ENCODE peak calls at places on chromosomes 5 and 9, in five cellular contexts. J is suprapubic skin; P is NCI-H1105; Y is activated CD4-positive, alpha-beta memory T cell treated with anti-CD3 and anti-CD28 coated beads, Interleukin-2, amount 10 ng/mL, durations not matched to agents 7 days and 5 days; C is AG10803. D is an unnamed sample.

GRCh38 chr9:89037891-89038290 is 46.6 kb downstream of the S1PR3 start:
- DNase-seq in J (no peak), P (no peak), Y (no peak), C (no peak), D (no peak)

GRCh38 chr9:134268308-134268724 is 57.9 kb upstream of the RXRA start:
- DNase-seq in J (no peak), P (no peak), C (no peak), Y (no peak), D (no peak)

GRCh38 chr9:69229367-69229766 is 55.3 kb downstream of the TJP2 start:
- DNase-seq in C (no peak), P (no peak), J (no peak), Y (no peak), D (no peak)

GRCh38 chr5:579746-580366 is 32.3 kb upstream of the CEP72 start:
- DNase-seq in Y (no peak), C (no peak), J (peak; percentile 73), P (no peak), D (no peak)

GRCh38 chr5:143826909-143827514 is 15.1 kb downstream of the HMHB1 start:
- DNase-seq in J (no peak), P (peak; percentile 41), C (no peak), Y (peak; percentile 53), D (peak; percentile 48)

GRCh38 chr5:105680858-105681257 is 1989.9 kb downstream of the EFNA5 start:
- DNase-seq in C (no peak), P (no peak), J (no peak), Y (no peak), D (no peak)

GRCh38 chr5:116300016-116300601 is 215.3 kb downstream of the COMMD10 start:
- DNase-seq in J (no peak), Y (no peak), C (peak; percentile 54), P (no peak), D (no peak)

GRCh38 chr9:133907302-133907880 is 84.7 kb downstream of the VAV2 start:
- DNase-seq in C (no peak), J (no peak), P (no peak), Y (no peak), D (no peak)

GRCh38 chr5:107604990-107605389 is 65.7 kb downstream of the EFNA5 start:
- DNase-seq in C (peak; percentile 38), J (no peak), P (no peak), Y (no peak), D (no peak)

GRCh38 chr9:133204993-133205336 is 4.1 kb downstream of the OBP2B start:
- DNase-seq in J (no peak), C (no peak), Y (no peak), P (no peak), D (no peak)

GRCh38 chr5:69137807-69138206 is 29.1 kb upstream of the CCNB1 start:
- DNase-seq in Y (no peak), J (no peak), C (no peak), P (no peak), D (no peak)

GRCh38 chr9:132823370-132824144 is 54.5 kb downstream of the AK8 start:
- DNase-seq in Y (no peak), J (no peak), P (no peak), C (no peak), D (no peak)

GRCh38 chr5:68711311-68712200 is 382.3 kb upstream of the SLC30A5 start:
- DNase-seq in P (no peak), J (no peak), C (no peak), Y (no peak), D (no peak)

GRCh38 chr9:113307401-113307975 is 4.3 kb upstream of the RNF183 start:
- DNase-seq in C (no peak), Y (no peak), J (no peak), P (no peak), D (no peak)

GRCh38 chr5:14397717-14398116 is 183.9 kb upstream of the OTULINL start:
- DNase-seq in P (no peak), C (peak; percentile 89), J (no peak), Y (no peak), D (peak; percentile 88)

GRCh38 chr5:175718401-175719108 is 60.7 kb downstream of the HRH2 start:
- DNase-seq in Y (peak; percentile 67), P (peak; percentile 1), J (peak; percentile 24), C (no peak), D (peak; percentile 26)

GRCh38 chr5:119368238-119368630 is 12.4 kb downstream of the TNFAIP8 start:
- DNase-seq in P (no peak), Y (peak; percentile 69), J (no peak), C (no peak), D (no peak)

GRCh38 chr9:104831681-104832080 is 67.8 kb downstream of the NIPSNAP3B start:
- DNase-seq in C (peak; percentile 60), Y (no peak), J (no peak), P (no peak), D (peak; percentile 77)

GRCh38 chr5:113059232-113059805 is 82.7 kb downstream of the DCP2 start:
- DNase-seq in J (no peak), C (peak; percentile 88), P (no peak), Y (no peak), D (peak; percentile 96)

GRCh38 chr5:149442563-149443182 is 63.6 kb upstream of the IL17B start:
- DNase-seq in J (peak; percentile 89), C (peak; percentile 63), P (peak; percentile 5), Y (peak; percentile 75), D (peak; percentile 84)

GRCh38 chr5:126998201-126998631 is 32.1 kb downstream of the MARCHF3 start:
- DNase-seq in J (no peak), P (no peak), C (peak; percentile 70), Y (no peak), D (peak; percentile 57)

D was measured in MG63.